ENCODE peak calls at places on chromosomes 16 and 17, in seven cellular contexts. W is hepatocyte; X is CD8-positive, alpha-beta T cell; F is left ventricle myocardium inferior; O is tibial artery; C is IMR-90; R is lower leg skin. I is an unnamed sample.

GRCh38 chr17:7220593-7221280 is 999 bp downstream of the ACADVL start:
- DNase-seq in W (peak), C (peak), R (no peak), X (no peak), F (no peak), O (no peak), I (peak)

GRCh38 chr17:7634384-7634783 is 4.4 kb downstream of the SHBG start:
- DNase-seq in W (peak), F (peak), C (peak), R (no peak), O (no peak), X (no peak), I (peak)

GRCh38 chr17:74329378-74329777 is 3.4 kb downstream of the KIF19 start:
- DNase-seq in O (no peak), R (no peak), F (no peak), W (no peak), C (no peak), X (no peak), I (no peak)

GRCh38 chr16:54654429-54654828 is 276.2 kb upstream of the IRX5 start:
- DNase-seq in C (no peak), X (no peak), O (no peak), R (no peak), F (no peak), W (no peak), I (no peak)

GRCh38 chr17:37546242-37546641 is 56.6 kb downstream of the DUSP14 start:
- DNase-seq in C (no peak), R (no peak), F (no peak), W (no peak), X (no peak), O (no peak), I (peak)

GRCh38 chr16:14056970-14057369 is 14.1 kb upstream of the MRTFB start:
- DNase-seq in F (no peak), X (no peak), O (no peak), W (no peak), R (peak), C (no peak), I (peak)

GRCh38 chr17:44353656-44354331 is 8.7 kb downstream of the GRN start:
- DNase-seq in F (peak), O (no peak), R (no peak), X (no peak), C (no peak), W (peak), I (peak)

GRCh38 chr16:46629331-46629843 is 8.2 kb upstream of the SHCBP1 start:
- DNase-seq in R (no peak), C (peak), X (no peak), W (peak), O (no peak), F (no peak), I (peak)

GRCh38 chr17:15249487-15249886 is 15.6 kb downstream of the PMP22 start:
- DNase-seq in F (no peak), C (no peak), O (no peak), X (no peak), R (no peak), W (no peak), I (no peak)

GRCh38 chr17:15250459-15250858 is 14.7 kb downstream of the PMP22 start:
- DNase-seq in W (no peak), F (no peak), C (no peak), R (no peak), O (no peak), X (no peak), I (no peak)

DNA sequence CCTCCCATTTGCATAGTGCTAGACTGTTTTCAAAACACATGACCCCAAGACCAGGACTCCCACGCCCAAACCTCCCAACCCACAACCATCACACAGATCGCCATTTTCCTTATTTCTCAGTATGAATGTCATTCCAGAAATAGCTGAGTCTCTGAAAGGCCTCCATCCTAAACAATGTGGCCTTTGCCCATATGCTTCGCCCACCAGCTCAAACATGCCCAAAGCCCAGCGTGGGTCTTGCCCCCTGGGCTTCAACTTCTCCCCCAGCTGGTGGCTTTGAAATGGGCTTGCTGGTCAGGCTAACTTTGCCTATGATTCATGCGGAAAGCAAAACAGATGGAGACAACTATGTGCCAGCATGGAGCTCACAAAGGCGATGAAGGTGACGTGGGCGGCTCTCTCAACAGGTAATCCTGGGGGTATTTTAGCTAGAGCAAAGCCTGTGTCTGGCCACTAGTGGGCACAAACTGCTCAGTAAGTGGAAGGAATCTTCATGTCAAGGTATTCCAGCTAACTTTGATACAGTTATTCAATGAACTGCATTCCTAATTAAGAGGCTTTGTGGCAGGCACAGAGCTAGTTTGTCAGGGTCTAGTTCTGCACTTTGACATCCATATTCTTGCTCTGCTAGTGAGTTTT is 17.1 kb downstream of the PMP22 start:
- DNase-seq in R (no peak), X (no peak), C (no peak), O (no peak), W (no peak), F (no peak), I (peak)
- TF ChIP-seq CTCF in R (no peak), X (no peak), C (peak), O (no peak), W (peak), F (peak), I (peak)

GRCh38 chr16:88971371-88972097 is 5.5 kb downstream of the CBFA2T3 start:
- DNase-seq in O (no peak), R (no peak), F (peak), X (no peak), C (no peak), W (no peak), I (no peak)
- H3K4me3 ChIP-seq in O (no peak), R (no peak), F (no peak), X (no peak), C (no peak), W (no peak), I (no peak)

GRCh38 chr16:2053897-2054296 is 6.1 kb downstream of the TSC2 start:
- DNase-seq in R (no peak), F (no peak), O (no peak), C (no peak), X (no peak), W (no peak), I (no peak)

GRCh38 chr16:2057438-2057837 is 9.7 kb downstream of the TSC2 start:
- DNase-seq in O (no peak), R (no peak), W (no peak), F (no peak), X (no peak), C (no peak), I (no peak)

GRCh38 chr16:2056681-2057407 is 9.1 kb downstream of the TSC2 start:
- DNase-seq in F (no peak), C (no peak), R (no peak), W (no peak), O (no peak), X (no peak), I (no peak)

GRCh38 chr16:2054543-2055245 is 6.9 kb downstream of the TSC2 start:
- DNase-seq in R (no peak), F (no peak), X (no peak), O (no peak), W (no peak), C (no peak), I (no peak)

DNA sequence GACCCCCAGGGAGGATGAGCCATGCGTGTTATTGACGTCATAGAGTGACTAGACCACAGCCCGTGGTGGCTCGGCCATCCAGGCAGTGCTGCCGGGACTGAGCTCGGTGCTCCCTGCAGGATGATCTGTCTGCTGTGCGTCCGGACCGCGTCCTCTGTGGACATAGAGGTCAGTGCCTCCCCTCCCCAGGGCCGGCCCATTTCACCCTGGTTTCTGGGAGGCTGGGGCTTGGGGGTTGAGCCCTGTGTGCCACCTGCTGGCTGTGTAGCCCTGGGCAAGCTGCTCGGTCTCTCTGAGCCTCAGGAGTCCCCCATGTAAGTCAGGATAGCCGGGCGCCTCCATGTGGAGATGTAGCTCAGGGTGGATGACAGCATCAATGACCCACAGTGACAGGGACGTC is 8.3 kb downstream of the TSC2 start:
- DNase-seq in C (no peak), R (no peak), O (no peak), X (no peak), W (no peak), F (no peak), I (peak)
- TF ChIP-seq CTCF in C (peak), R (no peak), O (peak), X (no peak), W (peak), F (peak), I (peak)

DNA sequence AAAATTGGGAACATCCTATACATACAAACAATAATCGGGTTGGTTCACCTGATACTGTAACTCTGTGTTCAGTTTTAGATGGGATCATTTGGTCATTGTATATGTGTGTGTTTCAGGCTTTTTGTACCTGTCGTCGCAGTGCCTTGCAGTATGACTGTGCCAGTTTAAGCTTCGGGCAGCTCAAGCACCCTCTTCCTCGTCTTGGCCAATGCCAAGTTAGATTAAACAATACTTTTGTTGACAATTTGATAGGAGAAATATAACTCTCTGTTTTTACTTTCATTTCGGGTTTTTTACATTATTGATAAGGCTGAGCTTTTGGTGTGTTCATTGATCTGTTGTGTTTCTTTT is 37.0 kb upstream of the ARHGAP17 start:
- DNase-seq in R (no peak), O (no peak), F (no peak), C (no peak), X (no peak), W (no peak), I (no peak)
- H3K4me3 ChIP-seq in R (no peak), O (peak), F (peak), C (no peak), X (no peak), W (no peak), I (no peak)

DNA sequence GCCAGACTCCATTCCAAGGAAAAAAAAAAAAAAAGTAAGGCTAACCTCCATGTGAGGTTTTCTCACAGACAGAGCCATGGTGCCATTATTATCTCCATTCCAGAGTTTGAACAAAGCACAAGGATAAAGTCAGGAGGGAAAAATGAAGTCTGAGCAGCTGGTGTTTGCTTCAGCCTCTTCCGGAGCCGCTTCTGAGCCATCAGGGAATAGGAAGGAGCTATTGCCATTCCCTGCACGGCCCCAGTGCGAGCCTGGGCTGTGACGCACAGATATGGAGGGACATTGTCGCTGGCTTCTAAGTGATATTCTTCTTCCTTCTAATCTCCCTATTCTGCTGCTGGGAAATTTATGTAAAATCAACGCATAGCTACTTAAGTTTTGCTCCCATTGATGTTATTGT is 69.5 kb upstream of the PIRT start:
- DNase-seq in R (no peak), C (no peak), W (no peak), X (no peak), O (no peak), F (peak), I (no peak)
- TF ChIP-seq CTCF in R (no peak), C (no peak), W (no peak), X (no peak), O (no peak), F (no peak), I (no peak)

I was measured in fibroblast of mammary gland.